ENCODE peak calls at places on chromosomes 11 and 22, in five cellular contexts. K is naive thymus-derived CD4-positive, alpha-beta T cell; A is left lung; P is heart left ventricle; I is T-cell. R is an unnamed sample.

GRCh38 chr11:62909107-62909894 is 11.9 kb downstream of the CHRM1 start:
- ATAC-seq in K (no peak), A (peak), P (peak), I (no peak), R (peak)

GRCh38 chr22:29326481-29326880 is 11.0 kb upstream of the RASL10A start:
- ATAC-seq in K (no peak), A (no peak), P (no peak), I (no peak), R (no peak)

GRCh38 chr11:40514124-40514523 is 945.3 kb downstream of the LRRC4C start:
- ATAC-seq in K (no peak), A (peak), P (no peak), I (no peak), R (no peak)

GRCh38 chr11:57095417-57095816 is 86.3 kb upstream of the LRRC55 start:
- ATAC-seq in K (no peak), A (no peak), P (no peak), I (no peak), R (no peak)

GRCh38 chr11:97201743-97202612 is 812.2 kb downstream of the JRKL start:
- ATAC-seq in K (no peak), A (no peak), P (peak), I (no peak), R (no peak)

GRCh38 chr22:37412445-37413250 is 14.6 kb downstream of the ELFN2 start:
- ATAC-seq in K (no peak), A (peak), P (no peak), I (no peak), R (no peak)

GRCh38 chr11:65470433-65470832 is 28.4 kb upstream of the MALAT1 start:
- ATAC-seq in K (no peak), A (no peak), P (no peak), I (no peak), R (no peak)

GRCh38 chr11:119685073-119685746 is 43.8 kb downstream of the NECTIN1 start:
- ATAC-seq in K (no peak), A (no peak), P (no peak), I (no peak), R (peak)

GRCh38 chr11:12777208-12777874 is 103.1 kb downstream of the TEAD1 start:
- ATAC-seq in K (no peak), A (no peak), P (no peak), I (no peak), R (peak)

GRCh38 chr22:35596821-35597220 is 20.3 kb downstream of the MB start:
- ATAC-seq in K (no peak), A (no peak), P (peak), I (no peak), R (peak)

GRCh38 chr11:10743354-10744035 is 7.6 kb upstream of the CTR9 start:
- ATAC-seq in K (peak), A (no peak), P (no peak), I (peak), R (no peak)

GRCh38 chr11:111512296-111513239 is at the start of gene BTG4:
- ATAC-seq in K (peak), A (peak), P (no peak), I (peak), R (peak)

GRCh38 chr11:30914143-30914762 is 328.1 kb upstream of the MPPED2 start:
- ATAC-seq in K (no peak), A (peak), P (peak), I (no peak), R (peak)

GRCh38 chr11:35629914-35630313 is 11.7 kb downstream of the FJX1 start:
- ATAC-seq in K (no peak), A (peak), P (no peak), I (no peak), R (peak)

GRCh38 chr22:37178350-37179125 is 9.5 kb downstream of the C1QTNF6 start:
- ATAC-seq in K (no peak), A (no peak), P (no peak), I (no peak), R (no peak)

GRCh38 chr22:40485813-40486610 is 115.6 kb downstream of the SGSM3 start:
- ATAC-seq in K (no peak), A (no peak), P (peak), I (no peak), R (no peak)

GRCh38 chr11:133817449-133817848 is 27.9 kb downstream of the SPATA19 start:
- ATAC-seq in K (no peak), A (no peak), P (no peak), I (no peak), R (no peak)

GRCh38 chr11:41978951-41979350 is 519.5 kb upstream of the LRRC4C start:
- ATAC-seq in K (no peak), A (no peak), P (no peak), I (no peak), R (no peak)

GRCh38 chr22:29290061-29290460 is 16.4 kb upstream of the GAS2L1 start:
- ATAC-seq in K (no peak), A (no peak), P (no peak), I (no peak), R (no peak)

GRCh38 chr11:35036642-35037041 is 102.3 kb upstream of the CD44 start:
- ATAC-seq in K (no peak), A (no peak), P (no peak), I (no peak), R (peak)

GRCh38 chr11:92707173-92707619 is 262.3 kb upstream of the MTNR1B start:
- ATAC-seq in K (no peak), A (peak), P (peak), I (no peak), R (no peak)

GRCh38 chr11:116563028-116563712 is 209.6 kb downstream of the BUD13 start:
- ATAC-seq in K (no peak), A (peak), P (peak), I (no peak), R (peak)

GRCh38 chr11:119322360-119322739 is 5.4 kb upstream of the MCAM start:
- ATAC-seq in K (no peak), A (no peak), P (no peak), I (no peak), R (peak)

GRCh38 chr11:67366546-67366945 is 6.9 kb downstream of the CLCF1 start:
- ATAC-seq in K (no peak), A (peak), P (no peak), I (no peak), R (no peak)

GRCh38 chr11:116879789-116880402 is 42.5 kb upstream of the APOA1 start:
- ATAC-seq in K (peak), A (peak), P (peak), I (peak), R (peak)

GRCh38 chr11:92225206-92225562 is 566 bp downstream of the FAT3 start:
- ATAC-seq in K (no peak), A (no peak), P (no peak), I (no peak), R (peak)

GRCh38 chr11:64317325-64317960 is at the start of gene TRMT112:
- ATAC-seq in K (peak), A (peak), P (peak), I (peak), R (peak)

GRCh38 chr11:60970890-60971289 is 590 bp upstream of the CD6 start:
- ATAC-seq in K (no peak), A (no peak), P (no peak), I (no peak), R (no peak)

GRCh38 chr11:35712533-35712932 is 50.0 kb downstream of the TRIM44 start:
- ATAC-seq in K (no peak), A (no peak), P (no peak), I (no peak), R (no peak)

GRCh38 chr11:18493310-18493709 is 33.4 kb downstream of the TSG101 start:
- ATAC-seq in K (no peak), A (peak), P (no peak), I (no peak), R (no peak)

GRCh38 chr22:26534874-26535470 is 22.7 kb upstream of the TFIP11 start:
- ATAC-seq in K (no peak), A (no peak), P (no peak), I (no peak), R (no peak)

GRCh38 chr11:125489166-125489565 is 6.9 kb downstream of the FEZ1 start:
- ATAC-seq in K (no peak), A (no peak), P (no peak), I (no peak), R (no peak)

GRCh38 chr22:49807780-49808708 is 19.6 kb downstream of the BRD1 start:
- ATAC-seq in K (peak), A (peak), P (no peak), I (peak), R (no peak)

GRCh38 chr22:41518048-41518347 is 26.3 kb downstream of the POLR3H start:
- ATAC-seq in K (no peak), A (no peak), P (no peak), I (no peak), R (no peak)

GRCh38 chr22:36166086-36166485 is 5.5 kb upstream of the APOL3 start:
- ATAC-seq in K (no peak), A (no peak), P (no peak), I (peak), R (no peak)

GRCh38 chr22:22507743-22508273 is 734 bp downstream of the ZNF280B start:
- ATAC-seq in K (no peak), A (peak), P (no peak), I (peak), R (peak)

GRCh38 chr11:73314121-73314948 is 6.3 kb downstream of the ARHGEF17 start:
- ATAC-seq in K (peak), A (peak), P (peak), I (no peak), R (peak)

GRCh38 chr11:36373040-36374010 is 77.2 kb downstream of the PRR5L start:
- ATAC-seq in K (no peak), A (no peak), P (no peak), I (no peak), R (no peak)

R was measured in SK-N-SH treated with all-trans-retinoic acid at 6 μM for 48 hours.